ENCODE peak calls at places on chromosomes 11 and 22, in four cellular contexts. D, S, A and P are unnamed samples.

GRCh38 chr11:45568031-45568430 is 97.4 kb downstream of the CHST1 start:
- DNase-seq in A (no peak), D (no peak), S (no peak), P (no peak)

GRCh38 chr11:95339554-95339953 is 108.6 kb upstream of the SESN3 start:
- DNase-seq in S (no peak), A (no peak), D (no peak), P (no peak)

GRCh38 chr22:33883561-33883960 is 36.7 kb downstream of the LARGE1 start:
- DNase-seq in D (no peak), S (no peak), A (no peak), P (no peak)

GRCh38 chr11:60924110-60924905 is at the start of gene TMEM132A:
- DNase-seq in S (peak), A (peak), D (peak), P (peak)

GRCh38 chr22:48146426-48146825 is 1384.0 kb downstream of the TBC1D22A start:
- DNase-seq in A (no peak), D (no peak), S (no peak), P (no peak)

GRCh38 chr11:46729110-46730027 is 10.4 kb downstream of the F2 start:
- DNase-seq in A (no peak), S (no peak), D (no peak), P (no peak)

GRCh38 chr11:73395297-73396208 is 19.4 kb downstream of the RELT start:
- DNase-seq in D (no peak), S (no peak), A (no peak), P (no peak)

GRCh38 chr11:40597546-40598113 is 861.8 kb downstream of the LRRC4C start:
- DNase-seq in S (no peak), A (no peak), D (no peak), P (no peak)

GRCh38 chr11:73315288-73316020 is 7.4 kb downstream of the ARHGEF17 start:
- DNase-seq in S (no peak), D (no peak), A (no peak), P (no peak)

GRCh38 chr11:126891556-126892217 is 108.9 kb downstream of the KIRREL3 start:
- DNase-seq in A (no peak), S (no peak), D (no peak), P (no peak)

GRCh38 chr22:41964106-41964494 is 5.1 kb upstream of the SEPTIN3 start:
- DNase-seq in D (no peak), S (no peak), A (no peak), P (no peak)

GRCh38 chr22:17570851-17571631 is 7.7 kb downstream of the SLC25A18 start:
- DNase-seq in S (no peak), D (no peak), A (no peak), P (no peak)

GRCh38 chr11:134862796-134863195 is 450.8 kb upstream of the B3GAT1 start:
- DNase-seq in D (no peak), S (no peak), A (no peak), P (no peak)

GRCh38 chr11:95442531-95443050 is 211.6 kb upstream of the SESN3 start:
- DNase-seq in A (no peak), S (no peak), D (no peak), P (no peak)

GRCh38 chr11:134098566-134099184 is 29.8 kb downstream of the JAM3 start:
- DNase-seq in D (no peak), A (peak), S (no peak), P (no peak)

GRCh38 chr11:1706634-1707400 is 9.8 kb downstream of the KRTAP5-6 start:
- DNase-seq in A (no peak), S (peak), D (peak), P (peak)

GRCh38 chr11:23778971-23779370 is 717.9 kb upstream of the LUZP2 start:
- DNase-seq in A (no peak), S (no peak), D (no peak), P (no peak)

GRCh38 chr22:33116846-33117547 is 58.8 kb upstream of the SYN3 start:
- DNase-seq in D (no peak), A (no peak), S (no peak), P (no peak)

GRCh38 chr11:41201156-41201555 is 258.3 kb downstream of the LRRC4C start:
- DNase-seq in S (no peak), A (peak), D (peak), P (peak)

GRCh38 chr11:133197425-133197824 is 334.9 kb downstream of the OPCML start:
- DNase-seq in S (no peak), A (no peak), D (no peak), P (no peak)

GRCh38 chr11:90220391-90220790 is 2.5 kb downstream of the CHORDC1 start:
- DNase-seq in D (no peak), A (no peak), S (peak), P (no peak)

GRCh38 chr22:30435674-30436126 is 10.1 kb downstream of the MTFP1 start:
- DNase-seq in D (no peak), A (no peak), S (no peak), P (peak)

GRCh38 chr22:47847281-47847890 is 1084.9 kb downstream of the TBC1D22A start:
- DNase-seq in S (no peak), D (no peak), A (no peak), P (no peak)

GRCh38 chr11:57095417-57095816 is 86.3 kb upstream of the LRRC55 start:
- DNase-seq in D (no peak), A (no peak), S (no peak), P (no peak)

GRCh38 chr11:120183701-120184141 is 27.1 kb upstream of the OAF start:
- DNase-seq in S (no peak), D (no peak), A (no peak), P (no peak)

GRCh38 chr11:75583710-75584658 is 21.9 kb downstream of the SERPINH1 start:
- DNase-seq in D (peak), S (no peak), A (no peak), P (peak)

GRCh38 chr11:66338276-66339162 is 2.3 kb upstream of the RIN1 start:
- DNase-seq in A (no peak), S (no peak), D (no peak), P (no peak)

GRCh38 chr22:25045176-25045575 is 92.7 kb downstream of the KIAA1671 start:
- DNase-seq in S (no peak), D (no peak), A (no peak), P (no peak)

GRCh38 chr11:78170874-78171549 is 17.4 kb downstream of the KCTD21 start:
- DNase-seq in S (no peak), D (no peak), A (peak), P (no peak)

GRCh38 chr11:126878892-126879291 is 121.7 kb downstream of the KIRREL3 start:
- DNase-seq in A (no peak), S (no peak), D (no peak), P (no peak)

GRCh38 chr11:11635456-11635855 is 13.7 kb upstream of the GALNT18 start:
- DNase-seq in S (no peak), A (no peak), D (no peak), P (no peak)

GRCh38 chr22:44625421-44625760 is 76.6 kb upstream of the PRR5 start:
- DNase-seq in A (no peak), S (no peak), D (no peak), P (no peak)
- TF ChIP-seq NR3C1 in A (no peak), S (no peak), D (no peak), P (no peak)

GRCh38 chr11:34395916-34396555 is 38.2 kb upstream of the ABTB2 start:
- DNase-seq in S (peak), D (no peak), A (no peak), P (no peak)
- TF ChIP-seq NR3C1 in S (no peak), D (no peak), A (no peak), P (no peak)

DNA sequence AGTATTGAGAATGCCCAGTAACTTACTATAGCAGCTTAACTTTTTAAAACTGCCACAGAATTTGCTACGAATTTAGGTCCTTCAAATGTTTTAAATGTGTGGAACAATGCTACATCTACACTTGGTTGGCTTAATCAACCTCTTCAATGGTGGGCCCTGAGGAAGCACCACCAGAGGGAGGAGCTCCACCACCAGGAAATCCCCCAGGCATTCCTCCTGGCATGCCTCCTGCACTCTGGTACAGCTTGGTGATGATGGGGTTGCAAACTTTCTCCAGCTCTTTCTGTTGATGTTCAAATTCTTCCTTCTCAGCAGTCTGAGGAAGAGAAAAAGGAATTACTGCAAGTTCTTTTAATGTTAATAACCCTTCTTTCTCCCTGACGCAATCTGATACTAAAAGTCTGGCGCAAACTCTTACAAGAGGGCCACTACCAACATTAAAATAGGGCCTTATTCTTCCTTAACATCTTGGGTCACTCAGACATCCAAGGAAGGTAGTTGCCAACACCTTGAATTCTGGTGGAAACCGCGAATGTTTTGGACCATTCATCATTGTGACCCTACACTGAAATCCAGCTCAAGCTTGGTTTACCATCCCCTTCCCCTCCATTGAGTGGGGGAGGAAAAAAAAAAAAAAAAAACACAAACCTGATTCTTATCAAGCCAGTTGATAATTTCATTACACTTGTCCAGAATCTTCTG is 4.2 kb downstream of the HSPA8 start:
- DNase-seq in S (no peak), D (no peak), A (no peak), P (no peak)
- TF ChIP-seq NR3C1 in S (no peak), D (no peak), A (no peak), P (no peak)

DNA sequence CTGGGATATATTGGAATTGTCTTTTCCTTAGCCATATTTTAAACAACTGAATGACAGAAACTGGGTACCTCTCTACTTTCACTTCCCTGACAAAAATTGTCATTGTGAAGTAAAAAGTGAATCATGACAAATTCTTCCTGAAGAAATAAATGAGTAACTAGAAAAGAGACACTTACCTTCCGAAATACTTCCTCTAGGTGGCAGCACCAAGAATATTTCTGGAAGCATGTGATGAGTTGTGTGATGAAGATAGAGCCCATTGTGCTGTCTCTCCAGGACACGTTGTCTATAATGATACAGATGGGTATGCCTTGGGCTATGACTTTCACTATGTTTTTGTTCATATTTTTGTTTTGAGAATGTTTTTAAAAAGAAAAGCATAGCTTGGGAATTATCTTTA is 21.5 kb downstream of the CASP4 start:
- DNase-seq in D (no peak), S (peak), A (peak), P (peak)
- TF ChIP-seq NR3C1 in D (no peak), S (no peak), A (no peak), P (no peak)